ENCODE peak calls at places on chromosome 6, in nine cellular contexts. One of them, this sample, is unnamed.

GRCh38 chr6:12963566-12963965 is 247.0 kb downstream of the PHACTR1 start:
- DNase-seq in NCI-H446: no peak
- DNase-seq in central memory CD4-positive, alpha-beta T cell: no peak
- DNase-seq in stimulated activated CD4-positive, alpha-beta T cell treated with anti-CD3 and anti-CD28 coated beads, Interleukin-4, amount 100 ng/mL, for 24 hours: no peak
- DNase-seq in hypothalamus: no peak
- DNase-seq in iris pigment epithelial cell: no peak
- DNase-seq in CD4-positive, CD25-positive, alpha-beta regulatory T cell: no peak
- DNase-seq in sciatic nerve: no peak
- DNase-seq in NCI-H1417: no peak
- DNase-seq in this sample: no peak

GRCh38 chr6:25601797-25602679 is 50.0 kb upstream of the SCGN start:
- DNase-seq in NCI-H446: no peak
- DNase-seq in central memory CD4-positive, alpha-beta T cell: peak; percentile 23
- DNase-seq in hypothalamus: no peak
- DNase-seq in CD4-positive, CD25-positive, alpha-beta regulatory T cell: no peak
- DNase-seq in iris pigment epithelial cell: peak; percentile 61
- DNase-seq in sciatic nerve: no peak
- DNase-seq in stimulated activated CD4-positive, alpha-beta T cell treated with anti-CD3 and anti-CD28 coated beads, Interleukin-4, amount 100 ng/mL, for 24 hours: no peak
- DNase-seq in NCI-H1417: peak; percentile 64
- DNase-seq in this sample: no peak

GRCh38 chr6:160088069-160088773 is 33.4 kb upstream of the SLC22A1 start:
- DNase-seq in CD4-positive, CD25-positive, alpha-beta regulatory T cell: no peak
- DNase-seq in NCI-H1417: no peak
- DNase-seq in NCI-H446: no peak
- DNase-seq in stimulated activated CD4-positive, alpha-beta T cell treated with anti-CD3 and anti-CD28 coated beads, Interleukin-4, amount 100 ng/mL, for 24 hours: no peak
- DNase-seq in sciatic nerve: peak; percentile 84
- DNase-seq in central memory CD4-positive, alpha-beta T cell: no peak
- DNase-seq in hypothalamus: peak; percentile 69
- DNase-seq in iris pigment epithelial cell: peak; percentile 78
- DNase-seq in this sample: peak; percentile 71

GRCh38 chr6:159169557-159170332 is 545 bp downstream of the FNDC1 start:
- DNase-seq in NCI-H1417: peak; percentile 11
- DNase-seq in sciatic nerve: peak; percentile 61
- DNase-seq in CD4-positive, CD25-positive, alpha-beta regulatory T cell: no peak
- DNase-seq in central memory CD4-positive, alpha-beta T cell: no peak
- DNase-seq in iris pigment epithelial cell: peak; percentile 31
- DNase-seq in stimulated activated CD4-positive, alpha-beta T cell treated with anti-CD3 and anti-CD28 coated beads, Interleukin-4, amount 100 ng/mL, for 24 hours: peak; percentile 24
- DNase-seq in NCI-H446: no peak
- DNase-seq in hypothalamus: no peak
- DNase-seq in this sample: no peak

GRCh38 chr6:6788394-6789020 is 200.0 kb downstream of the LY86 start:
- DNase-seq in iris pigment epithelial cell: peak; percentile 42
- DNase-seq in NCI-H446: no peak
- DNase-seq in NCI-H1417: peak; percentile 36
- DNase-seq in stimulated activated CD4-positive, alpha-beta T cell treated with anti-CD3 and anti-CD28 coated beads, Interleukin-4, amount 100 ng/mL, for 24 hours: peak; percentile 22
- DNase-seq in CD4-positive, CD25-positive, alpha-beta regulatory T cell: no peak
- DNase-seq in hypothalamus: no peak
- DNase-seq in central memory CD4-positive, alpha-beta T cell: no peak
- DNase-seq in sciatic nerve: no peak
- DNase-seq in this sample: no peak

GRCh38 chr6:14661188-14661587 is 543.6 kb downstream of the CD83 start:
- DNase-seq in iris pigment epithelial cell: peak; percentile 55
- DNase-seq in CD4-positive, CD25-positive, alpha-beta regulatory T cell: no peak
- DNase-seq in NCI-H1417: no peak
- DNase-seq in hypothalamus: no peak
- DNase-seq in stimulated activated CD4-positive, alpha-beta T cell treated with anti-CD3 and anti-CD28 coated beads, Interleukin-4, amount 100 ng/mL, for 24 hours: peak; percentile 49
- DNase-seq in sciatic nerve: no peak
- DNase-seq in central memory CD4-positive, alpha-beta T cell: peak; percentile 42
- DNase-seq in NCI-H446: no peak
- DNase-seq in this sample: no peak

GRCh38 chr6:139423970-139424667 is 49.7 kb upstream of the CITED2 start:
- DNase-seq in NCI-H446: no peak
- DNase-seq in stimulated activated CD4-positive, alpha-beta T cell treated with anti-CD3 and anti-CD28 coated beads, Interleukin-4, amount 100 ng/mL, for 24 hours: no peak
- DNase-seq in central memory CD4-positive, alpha-beta T cell: no peak
- DNase-seq in sciatic nerve: no peak
- DNase-seq in iris pigment epithelial cell: no peak
- DNase-seq in NCI-H1417: no peak
- DNase-seq in hypothalamus: no peak
- DNase-seq in CD4-positive, CD25-positive, alpha-beta regulatory T cell: no peak
- DNase-seq in this sample: no peak

GRCh38 chr6:162704001-162704400 is 23.6 kb downstream of the PRKN start:
- DNase-seq in central memory CD4-positive, alpha-beta T cell: no peak
- DNase-seq in iris pigment epithelial cell: no peak
- DNase-seq in NCI-H1417: no peak
- DNase-seq in NCI-H446: no peak
- DNase-seq in stimulated activated CD4-positive, alpha-beta T cell treated with anti-CD3 and anti-CD28 coated beads, Interleukin-4, amount 100 ng/mL, for 24 hours: no peak
- DNase-seq in sciatic nerve: no peak
- DNase-seq in CD4-positive, CD25-positive, alpha-beta regulatory T cell: no peak
- DNase-seq in hypothalamus: no peak
- DNase-seq in this sample: no peak

GRCh38 chr6:1076531-1077453 is 235.1 kb upstream of the FOXQ1 start:
- DNase-seq in NCI-H446: no peak
- DNase-seq in CD4-positive, CD25-positive, alpha-beta regulatory T cell: no peak
- DNase-seq in stimulated activated CD4-positive, alpha-beta T cell treated with anti-CD3 and anti-CD28 coated beads, Interleukin-4, amount 100 ng/mL, for 24 hours: no peak
- DNase-seq in hypothalamus: no peak
- DNase-seq in central memory CD4-positive, alpha-beta T cell: no peak
- DNase-seq in iris pigment epithelial cell: no peak
- DNase-seq in sciatic nerve: no peak
- DNase-seq in NCI-H1417: no peak
- DNase-seq in this sample: no peak

GRCh38 chr6:73394577-73395354 is at the start of gene DDX43:
- DNase-seq in CD4-positive, CD25-positive, alpha-beta regulatory T cell: peak; percentile 38
- DNase-seq in stimulated activated CD4-positive, alpha-beta T cell treated with anti-CD3 and anti-CD28 coated beads, Interleukin-4, amount 100 ng/mL, for 24 hours: peak; percentile 17
- DNase-seq in NCI-H446: no peak
- DNase-seq in sciatic nerve: peak; percentile 67
- DNase-seq in iris pigment epithelial cell: peak; percentile 72
- DNase-seq in central memory CD4-positive, alpha-beta T cell: peak; percentile 34
- DNase-seq in hypothalamus: peak; percentile 7
- DNase-seq in NCI-H1417: no peak
- DNase-seq in this sample: no peak

This sample was measured in dorsolateral prefrontal cortex.